ENCODE peak calls at places on chromosomes 16 and 17, in five cellular contexts. One of them, this sample, is unnamed.

GRCh38 chr16:27470567-27471431 is 68.8 kb downstream of the IL21R start:
- DNase-seq in EL: peak
- DNase-seq in germinal center: no peak
- DNase-seq in cardiac muscle cell: peak
- DNase-seq in stimulated activated CD8-positive, alpha-beta memory T cell treated with anti-CD3 and anti-CD28 coated beads, Interleukin-4, amount 100 ng/mL, for 4 hours: no peak
- DNase-seq in this sample: no peak

GRCh38 chr17:75507712-75508111 is 7.6 kb downstream of the CASKIN2 start:
- DNase-seq in EL: no peak
- DNase-seq in cardiac muscle cell: no peak
- DNase-seq in germinal center: no peak
- DNase-seq in stimulated activated CD8-positive, alpha-beta memory T cell treated with anti-CD3 and anti-CD28 coated beads, Interleukin-4, amount 100 ng/mL, for 4 hours: no peak
- DNase-seq in this sample: no peak

GRCh38 chr16:27838536-27839175 is 224.9 kb downstream of the GSG1L start:
- DNase-seq in EL: peak
- DNase-seq in stimulated activated CD8-positive, alpha-beta memory T cell treated with anti-CD3 and anti-CD28 coated beads, Interleukin-4, amount 100 ng/mL, for 4 hours: no peak
- DNase-seq in germinal center: no peak
- DNase-seq in cardiac muscle cell: no peak
- DNase-seq in this sample: no peak

GRCh38 chr16:89023621-89024511 is 46.9 kb upstream of the CBFA2T3 start:
- DNase-seq in germinal center: no peak
- DNase-seq in stimulated activated CD8-positive, alpha-beta memory T cell treated with anti-CD3 and anti-CD28 coated beads, Interleukin-4, amount 100 ng/mL, for 4 hours: no peak
- DNase-seq in cardiac muscle cell: no peak
- DNase-seq in EL: no peak
- DNase-seq in this sample: no peak

GRCh38 chr17:79849953-79850352 is 10.7 kb upstream of the CBX4 start:
- DNase-seq in stimulated activated CD8-positive, alpha-beta memory T cell treated with anti-CD3 and anti-CD28 coated beads, Interleukin-4, amount 100 ng/mL, for 4 hours: no peak
- DNase-seq in cardiac muscle cell: no peak
- DNase-seq in EL: no peak
- DNase-seq in germinal center: no peak
- DNase-seq in this sample: no peak

GRCh38 chr17:8277317-8277716 is 11.2 kb upstream of the RANGRF start:
- DNase-seq in EL: no peak
- DNase-seq in stimulated activated CD8-positive, alpha-beta memory T cell treated with anti-CD3 and anti-CD28 coated beads, Interleukin-4, amount 100 ng/mL, for 4 hours: no peak
- DNase-seq in germinal center: no peak
- DNase-seq in cardiac muscle cell: no peak
- DNase-seq in this sample: no peak

GRCh38 chr17:82126479-82127314 is 28.7 kb upstream of the FASN start:
- DNase-seq in cardiac muscle cell: no peak
- DNase-seq in stimulated activated CD8-positive, alpha-beta memory T cell treated with anti-CD3 and anti-CD28 coated beads, Interleukin-4, amount 100 ng/mL, for 4 hours: peak
- DNase-seq in germinal center: no peak
- DNase-seq in EL: no peak
- DNase-seq in this sample: no peak

GRCh38 chr16:68665501-68665900 is 20.4 kb downstream of the CDH3 start:
- DNase-seq in germinal center: no peak
- DNase-seq in stimulated activated CD8-positive, alpha-beta memory T cell treated with anti-CD3 and anti-CD28 coated beads, Interleukin-4, amount 100 ng/mL, for 4 hours: no peak
- DNase-seq in EL: no peak
- DNase-seq in cardiac muscle cell: no peak
- DNase-seq in this sample: no peak

GRCh38 chr16:28905229-28905754 is 19.7 kb downstream of the RABEP2 start:
- DNase-seq in stimulated activated CD8-positive, alpha-beta memory T cell treated with anti-CD3 and anti-CD28 coated beads, Interleukin-4, amount 100 ng/mL, for 4 hours: no peak
- DNase-seq in EL: no peak
- DNase-seq in cardiac muscle cell: no peak
- DNase-seq in germinal center: no peak
- DNase-seq in this sample: no peak

GRCh38 chr17:80352991-80353665 is 61.8 kb upstream of the ENDOV start:
- DNase-seq in stimulated activated CD8-positive, alpha-beta memory T cell treated with anti-CD3 and anti-CD28 coated beads, Interleukin-4, amount 100 ng/mL, for 4 hours: no peak
- DNase-seq in EL: no peak
- DNase-seq in germinal center: no peak
- DNase-seq in cardiac muscle cell: no peak
- DNase-seq in this sample: no peak

GRCh38 chr17:21359483-21359840 is 16.7 kb upstream of the KCNJ12 start:
- DNase-seq in cardiac muscle cell: no peak
- DNase-seq in germinal center: no peak
- DNase-seq in stimulated activated CD8-positive, alpha-beta memory T cell treated with anti-CD3 and anti-CD28 coated beads, Interleukin-4, amount 100 ng/mL, for 4 hours: no peak
- DNase-seq in EL: no peak
- DNase-seq in this sample: no peak

GRCh38 chr16:84039696-84040095 is 2.9 kb downstream of the SLC38A8 start:
- DNase-seq in germinal center: no peak
- DNase-seq in EL: no peak
- DNase-seq in stimulated activated CD8-positive, alpha-beta memory T cell treated with anti-CD3 and anti-CD28 coated beads, Interleukin-4, amount 100 ng/mL, for 4 hours: no peak
- DNase-seq in cardiac muscle cell: no peak
- DNase-seq in this sample: no peak

GRCh38 chr17:32722733-32723132 is 154.2 kb downstream of the MYO1D start:
- DNase-seq in EL: no peak
- DNase-seq in stimulated activated CD8-positive, alpha-beta memory T cell treated with anti-CD3 and anti-CD28 coated beads, Interleukin-4, amount 100 ng/mL, for 4 hours: no peak
- DNase-seq in cardiac muscle cell: peak
- DNase-seq in germinal center: no peak
- DNase-seq in this sample: no peak

GRCh38 chr16:14148569-14148968 is 77.5 kb downstream of the MRTFB start:
- DNase-seq in EL: no peak
- DNase-seq in germinal center: no peak
- DNase-seq in cardiac muscle cell: peak
- DNase-seq in stimulated activated CD8-positive, alpha-beta memory T cell treated with anti-CD3 and anti-CD28 coated beads, Interleukin-4, amount 100 ng/mL, for 4 hours: no peak
- DNase-seq in this sample: no peak

GRCh38 chr16:47712276-47713224 is 251.4 kb downstream of the PHKB start:
- DNase-seq in germinal center: no peak
- DNase-seq in EL: no peak
- DNase-seq in stimulated activated CD8-positive, alpha-beta memory T cell treated with anti-CD3 and anti-CD28 coated beads, Interleukin-4, amount 100 ng/mL, for 4 hours: no peak
- DNase-seq in cardiac muscle cell: no peak
- DNase-seq in this sample: no peak

GRCh38 chr16:50509521-50510341 is 38.5 kb upstream of the NKD1 start:
- DNase-seq in stimulated activated CD8-positive, alpha-beta memory T cell treated with anti-CD3 and anti-CD28 coated beads, Interleukin-4, amount 100 ng/mL, for 4 hours: no peak
- DNase-seq in EL: peak
- DNase-seq in germinal center: peak
- DNase-seq in cardiac muscle cell: peak
- DNase-seq in this sample: peak

GRCh38 chr16:87303431-87303930 is 13.7 kb downstream of the C16orf95 start:
- DNase-seq in EL: peak
- DNase-seq in stimulated activated CD8-positive, alpha-beta memory T cell treated with anti-CD3 and anti-CD28 coated beads, Interleukin-4, amount 100 ng/mL, for 4 hours: no peak
- DNase-seq in cardiac muscle cell: no peak
- DNase-seq in germinal center: no peak
- DNase-seq in this sample: no peak

GRCh38 chr17:78805301-78805700 is 23.2 kb upstream of the CYTH1 start:
- DNase-seq in cardiac muscle cell: no peak
- DNase-seq in EL: no peak
- DNase-seq in stimulated activated CD8-positive, alpha-beta memory T cell treated with anti-CD3 and anti-CD28 coated beads, Interleukin-4, amount 100 ng/mL, for 4 hours: peak
- DNase-seq in germinal center: no peak
- DNase-seq in this sample: no peak

GRCh38 chr17:11269210-11269609 is 28.2 kb downstream of the SHISA6 start:
- DNase-seq in germinal center: no peak
- DNase-seq in EL: no peak
- DNase-seq in cardiac muscle cell: no peak
- DNase-seq in stimulated activated CD8-positive, alpha-beta memory T cell treated with anti-CD3 and anti-CD28 coated beads, Interleukin-4, amount 100 ng/mL, for 4 hours: no peak
- DNase-seq in this sample: no peak

This sample was measured in GM20000.